ENCODE peak calls at places on chromosomes 2 and 18, in four cellular contexts. H, Z, K and C are unnamed samples.

GRCh38 chr2:163610817-163611556 is 124.8 kb downstream of the FIGN start:
- DNase-seq in H (no peak), Z (no peak), K (no peak), C (peak; percentile 75)

GRCh38 chr2:152134488-152135280 is 35.8 kb upstream of the CACNB4 start:
- DNase-seq in H (peak; percentile 72), Z (peak; percentile 38), K (no peak), C (no peak)

GRCh38 chr2:33672896-33673295 is 73.8 kb upstream of the FAM98A start:
- DNase-seq in H (no peak), Z (no peak), K (no peak), C (no peak)

GRCh38 chr18:49618741-49619392 is 57.0 kb downstream of the LIPG start:
- DNase-seq in H (no peak), Z (peak; percentile 52), K (no peak), C (peak; percentile 30)

GRCh38 chr18:8288447-8289213 is 320.6 kb upstream of the RAB12 start:
- DNase-seq in H (no peak), Z (peak; percentile 41), K (no peak), C (no peak)

GRCh38 chr2:203913947-203914346 is 22.6 kb upstream of the ICOS start:
- DNase-seq in H (no peak), Z (no peak), K (no peak), C (no peak)

GRCh38 chr2:144359684-144360083 is 160.2 kb downstream of the ZEB2 start:
- DNase-seq in H (no peak), Z (no peak), K (no peak), C (no peak)

GRCh38 chr2:120661551-120661950 is 74.1 kb upstream of the GLI2 start:
- DNase-seq in H (no peak), Z (peak; percentile 57), K (no peak), C (peak; percentile 94)

GRCh38 chr2:18896106-18896505 is 306.7 kb upstream of the NT5C1B start:
- DNase-seq in H (no peak), Z (no peak), K (no peak), C (no peak)

GRCh38 chr2:236550701-236551465 is 18.7 kb upstream of the ACKR3 start:
- DNase-seq in H (no peak), Z (no peak), K (no peak), C (peak; percentile 28)

GRCh38 chr2:105645971-105646370 is 98.7 kb upstream of the NCK2 start:
- DNase-seq in H (no peak), Z (no peak), K (no peak), C (no peak)

GRCh38 chr2:20040489-20041172 is 10.8 kb downstream of the LAPTM4A start:
- DNase-seq in H (no peak), Z (peak; percentile 72), K (no peak), C (no peak)

GRCh38 chr2:182259629-182260150 is 167.1 kb downstream of the PDE1A start:
- DNase-seq in H (peak; percentile 52), Z (peak; percentile 49), K (no peak), C (no peak)

GRCh38 chr2:102826904-102827303 is 65.1 kb downstream of the TMEM182 start:
- DNase-seq in H (peak; percentile 14), Z (peak; percentile 72), K (peak; percentile 90), C (no peak)

GRCh38 chr2:219392754-219393153 is 5.0 kb upstream of the DNPEP start:
- DNase-seq in H (no peak), Z (no peak), K (no peak), C (no peak)

GRCh38 chr18:54880706-54881105 is 52.4 kb downstream of the RAB27B start:
- DNase-seq in H (peak; percentile 81), Z (peak; percentile 39), K (no peak), C (peak; percentile 55)

GRCh38 chr2:235940330-235940729 is 227.9 kb downstream of the GBX2 start:
- DNase-seq in H (peak; percentile 99), Z (peak; percentile 92), K (no peak), C (no peak)

GRCh38 chr18:13809025-13809384 is 14.9 kb upstream of the MC5R start:
- DNase-seq in H (no peak), Z (no peak), K (no peak), C (no peak)

GRCh38 chr2:63880603-63881002 is 38.9 kb downstream of the UGP2 start:
- DNase-seq in H (no peak), Z (no peak), K (no peak), C (peak; percentile 65)

GRCh38 chr2:127052771-127053691 is 53.9 kb downstream of the BIN1 start:
- DNase-seq in H (no peak), Z (no peak), K (no peak), C (no peak)

GRCh38 chr2:45777996-45778719 is 126.7 kb downstream of the PRKCE start:
- DNase-seq in H (no peak), Z (no peak), K (no peak), C (no peak)

GRCh38 chr2:225020157-225020864 is 22.0 kb downstream of the DOCK10 start:
- DNase-seq in H (no peak), Z (no peak), K (no peak), C (no peak)

GRCh38 chr2:10229462-10230099 is 73.1 kb upstream of the HPCAL1 start:
- DNase-seq in H (no peak), Z (no peak), K (no peak), C (peak; percentile 33)

GRCh38 chr2:144415381-144415780 is 104.5 kb downstream of the ZEB2 start:
- DNase-seq in H (no peak), Z (no peak), K (no peak), C (no peak)

GRCh38 chr2:226794751-226795171 is 4.9 kb downstream of the IRS1 start:
- DNase-seq in H (peak; percentile 57), Z (peak; percentile 81), K (peak; percentile 25), C (peak; percentile 50)

GRCh38 chr2:160419776-160420521 is 73.7 kb downstream of the RBMS1 start:
- DNase-seq in H (peak; percentile 24), Z (peak; percentile 69), K (no peak), C (no peak)

GRCh38 chr18:45521151-45521550 is 94.1 kb upstream of the SLC14A2 start:
- DNase-seq in H (peak; percentile 84), Z (peak; percentile 86), K (no peak), C (no peak)

GRCh38 chr18:28961669-28962228 is 784.8 kb upstream of the CDH2 start:
- DNase-seq in H (peak; percentile 5), Z (peak; percentile 29), K (peak; percentile 47), C (peak; percentile 75)

GRCh38 chr2:30627162-30627561 is 180.1 kb downstream of the CAPN13 start:
- DNase-seq in H (no peak), Z (no peak), K (no peak), C (no peak)